ENCODE peak calls at places on chromosomes 4 and X, in nine cellular contexts. C, B, F, G, D, H, K, T and M are unnamed samples.

GRCh38 chr4:185634066-185634652 is 98.9 kb upstream of the PDLIM3 start:
- DNase-seq in C (no peak), B (peak), F (peak), G (no peak), D (no peak), H (peak), K (no peak), T (no peak), M (no peak)

GRCh38 chr4:20432098-20432497 is 180.4 kb downstream of the SLIT2 start:
- DNase-seq in C (no peak), B (no peak), F (peak), G (no peak), D (no peak), H (no peak), K (no peak), T (no peak), M (no peak)

GRCh38 chr4:54439831-54440243 is 210.7 kb downstream of the PDGFRA start:
- DNase-seq in C (no peak), B (peak), F (no peak), G (peak), D (peak), H (peak), K (no peak), T (no peak), M (no peak)

GRCh38 chr4:82560853-82561744 is 689 bp downstream of the TMEM150C start:
- DNase-seq in C (peak), B (no peak), F (no peak), G (no peak), D (no peak), H (no peak), K (no peak), T (no peak), M (no peak)

GRCh38 chr4:135243960-135244561 is 1042.5 kb upstream of the PABPC4L start:
- DNase-seq in C (no peak), B (peak), F (peak), G (no peak), D (no peak), H (no peak), K (no peak), T (no peak), M (no peak)

GRCh38 chr4:183746305-183747229 is 87.5 kb downstream of the TRAPPC11 start:
- DNase-seq in C (no peak), B (no peak), F (no peak), G (no peak), D (no peak), H (no peak), K (no peak), T (no peak), M (no peak)

GRCh38 chr4:184409911-184410692 is 64.2 kb downstream of the IRF2 start:
- DNase-seq in C (no peak), B (no peak), F (no peak), G (no peak), D (no peak), H (no peak), K (no peak), T (no peak), M (no peak)

GRCh38 chr4:186934841-186935443 is 211.3 kb upstream of the FAT1 start:
- DNase-seq in C (no peak), B (no peak), F (no peak), G (no peak), D (no peak), H (no peak), K (no peak), T (no peak), M (no peak)

GRCh38 chr4:675980-676870 is 1.9 kb downstream of the MYL5 start:
- DNase-seq in C (no peak), B (no peak), F (no peak), G (peak), D (no peak), H (peak), K (no peak), T (no peak), M (no peak)

GRCh38 chr4:125590158-125590557 is 275.4 kb downstream of the FAT4 start:
- DNase-seq in C (no peak), B (no peak), F (no peak), G (no peak), D (no peak), H (no peak), K (no peak), T (no peak), M (no peak)

GRCh38 chr4:56655627-56656345 is 25.3 kb downstream of the HOPX start:
- DNase-seq in C (peak), B (no peak), F (no peak), G (no peak), D (no peak), H (no peak), K (no peak), T (no peak), M (no peak)

GRCh38 chrX:70878925-70879324 is 29.6 kb downstream of the TEX11 start:
- DNase-seq in C (no peak), B (no peak), F (no peak), G (no peak), D (no peak), H (no peak), K (no peak), T (no peak), M (no peak)

GRCh38 chr4:26032572-26033320 is 118.7 kb downstream of the SMIM20 start:
- DNase-seq in C (no peak), B (no peak), F (no peak), G (no peak), D (no peak), H (no peak), K (no peak), T (no peak), M (no peak)

GRCh38 chr4:95572304-95572991 is 23.7 kb upstream of the UNC5C start:
- DNase-seq in C (no peak), B (no peak), F (peak), G (peak), D (no peak), H (peak), K (no peak), T (no peak), M (peak)

GRCh38 chr4:823761-824460 is 2.0 kb downstream of the CPLX1 start:
- DNase-seq in C (no peak), B (no peak), F (no peak), G (no peak), D (no peak), H (no peak), K (no peak), T (no peak), M (no peak)

GRCh38 chr4:95432466-95432865 is 116.3 kb downstream of the UNC5C start:
- DNase-seq in C (no peak), B (no peak), F (no peak), G (no peak), D (no peak), H (no peak), K (no peak), T (no peak), M (no peak)

GRCh38 chr4:1711055-1711905 is 839 bp downstream of the SLBP start:
- DNase-seq in C (no peak), B (no peak), F (peak), G (peak), D (peak), H (peak), K (no peak), T (peak), M (peak)

GRCh38 chr4:78749972-78750727 is 26.0 kb upstream of the BMP2K start:
- DNase-seq in C (no peak), B (no peak), F (no peak), G (no peak), D (peak), H (peak), K (no peak), T (no peak), M (no peak)

GRCh38 chr4:7343950-7344349 is 90.8 kb downstream of the PSAPL1 start:
- DNase-seq in C (no peak), B (no peak), F (no peak), G (no peak), D (no peak), H (no peak), K (no peak), T (no peak), M (no peak)

GRCh38 chrX:49988128-49988527 is 65.7 kb downstream of the CLCN5 start:
- DNase-seq in C (no peak), B (no peak), F (no peak), G (no peak), D (no peak), H (peak), K (no peak), T (no peak), M (no peak)

GRCh38 chrX:3520987-3521875 is 174.8 kb upstream of the MXRA5 start:
- DNase-seq in C (no peak), B (no peak), F (no peak), G (no peak), D (no peak), H (no peak), K (no peak), T (no peak), M (no peak)

GRCh38 chr4:12689457-12689856 is 794.7 kb downstream of the RAB28 start:
- DNase-seq in C (no peak), B (no peak), F (no peak), G (no peak), D (no peak), H (no peak), K (no peak), T (no peak), M (no peak)

GRCh38 chrX:76555816-76556215 is 128.3 kb downstream of the MAGEE1 start:
- DNase-seq in C (peak), B (no peak), F (peak), G (no peak), D (no peak), H (peak), K (no peak), T (no peak), M (no peak)

GRCh38 chr4:76035146-76035545 is 724 bp downstream of the CXCL11 start:
- DNase-seq in C (no peak), B (no peak), F (no peak), G (no peak), D (no peak), H (peak), K (no peak), T (no peak), M (no peak)

GRCh38 chrX:146581981-146582712 is 227.4 kb upstream of the CXorf51B start:
- DNase-seq in C (no peak), B (no peak), F (peak), G (no peak), D (peak), H (no peak), K (no peak), T (no peak), M (no peak)

GRCh38 chrX:110082156-110082555 is 79.2 kb downstream of the TMEM164 start:
- DNase-seq in C (no peak), B (no peak), F (no peak), G (no peak), D (peak), H (no peak), K (no peak), T (no peak), M (no peak)

GRCh38 chr4:101337688-101338087 is 9.6 kb downstream of the PPP3CA start:
- DNase-seq in C (no peak), B (no peak), F (no peak), G (no peak), D (no peak), H (no peak), K (no peak), T (no peak), M (no peak)

GRCh38 chrX:68953331-68953730 is 124.5 kb downstream of the EFNB1 start:
- DNase-seq in C (no peak), B (no peak), F (no peak), G (no peak), D (no peak), H (no peak), K (no peak), T (no peak), M (no peak)

GRCh38 chr4:26525136-26525535 is 34.9 kb upstream of the CCKAR start:
- DNase-seq in C (no peak), B (no peak), F (peak), G (no peak), D (no peak), H (no peak), K (no peak), T (no peak), M (no peak)

GRCh38 chr4:182578402-182578801 is 335.2 kb downstream of the TENM3 start:
- DNase-seq in C (no peak), B (peak), F (peak), G (no peak), D (no peak), H (no peak), K (no peak), T (no peak), M (no peak)

GRCh38 chrX:15570145-15570544 is 30.6 kb downstream of the ACE2 start:
- DNase-seq in C (no peak), B (no peak), F (no peak), G (no peak), D (no peak), H (no peak), K (no peak), T (no peak), M (no peak)

GRCh38 chr4:148834804-148835598 is 392.8 kb upstream of the NR3C2 start:
- DNase-seq in C (no peak), B (no peak), F (peak), G (no peak), D (peak), H (peak), K (no peak), T (no peak), M (no peak)

GRCh38 chrX:49627030-49627777 is 28.4 kb downstream of the GAGE1 start:
- DNase-seq in C (no peak), B (no peak), F (peak), G (no peak), D (peak), H (peak), K (no peak), T (no peak), M (no peak)

GRCh38 chrX:8673211-8673610 is 58.7 kb downstream of the ANOS1 start:
- DNase-seq in C (no peak), B (no peak), F (no peak), G (no peak), D (no peak), H (no peak), K (no peak), T (no peak), M (no peak)

GRCh38 chr4:73721419-73721818 is 18.9 kb upstream of the CXCL8 start:
- DNase-seq in C (no peak), B (peak), F (no peak), G (no peak), D (no peak), H (peak), K (no peak), T (no peak), M (no peak)

GRCh38 chr4:101123231-101123630 is 224.1 kb downstream of the PPP3CA start:
- DNase-seq in C (no peak), B (no peak), F (no peak), G (no peak), D (no peak), H (no peak), K (no peak), T (no peak), M (no peak)